ENCODE peak calls at places on chromosomes 13 and 19, in ten cellular contexts. One of them, this sample, is unnamed.

GRCh38 chr13:49996951-49997895 is at the start of gene TRIM13:
- DNase-seq in A172: peak
- DNase-seq in breast epithelium: peak
- DNase-seq in central memory CD4-positive, alpha-beta T cell: peak
- DNase-seq in neural crest cell: peak
- DNase-seq in fibroblast of the conjunctiva: peak
- DNase-seq in activated gamma-delta T cell treated with Interleukin-2 at 50 U/mL for 16 hours: peak
- DNase-seq in hippocampal formation: peak
- DNase-seq in bronchial epithelial cell: peak
- DNase-seq in heart right ventricle: peak
- DNase-seq in this sample: peak

GRCh38 chr13:99425485-99426341 is 75.6 kb upstream of the TM9SF2 start:
- DNase-seq in neural crest cell: no peak
- DNase-seq in activated gamma-delta T cell treated with Interleukin-2 at 50 U/mL for 16 hours: peak
- DNase-seq in hippocampal formation: no peak
- DNase-seq in heart right ventricle: no peak
- DNase-seq in breast epithelium: no peak
- DNase-seq in fibroblast of the conjunctiva: no peak
- DNase-seq in central memory CD4-positive, alpha-beta T cell: peak
- DNase-seq in bronchial epithelial cell: no peak
- DNase-seq in A172: no peak
- DNase-seq in this sample: no peak

GRCh38 chr13:86569119-86569518 is 769.9 kb upstream of the SLITRK6 start:
- DNase-seq in breast epithelium: no peak
- DNase-seq in bronchial epithelial cell: no peak
- DNase-seq in hippocampal formation: no peak
- DNase-seq in activated gamma-delta T cell treated with Interleukin-2 at 50 U/mL for 16 hours: no peak
- DNase-seq in heart right ventricle: no peak
- DNase-seq in fibroblast of the conjunctiva: no peak
- DNase-seq in central memory CD4-positive, alpha-beta T cell: no peak
- DNase-seq in A172: no peak
- DNase-seq in neural crest cell: no peak
- DNase-seq in this sample: no peak

GRCh38 chr19:38932425-38933179 is 1.9 kb downstream of the MRPS12 start:
- DNase-seq in fibroblast of the conjunctiva: peak
- DNase-seq in heart right ventricle: no peak
- DNase-seq in bronchial epithelial cell: peak
- DNase-seq in hippocampal formation: no peak
- DNase-seq in neural crest cell: peak
- DNase-seq in activated gamma-delta T cell treated with Interleukin-2 at 50 U/mL for 16 hours: peak
- DNase-seq in A172: no peak
- DNase-seq in central memory CD4-positive, alpha-beta T cell: peak
- DNase-seq in breast epithelium: no peak
- DNase-seq in this sample: peak

GRCh38 chr13:56886398-56886797 is 254.3 kb upstream of the PRR20A start:
- DNase-seq in hippocampal formation: no peak
- DNase-seq in heart right ventricle: no peak
- DNase-seq in activated gamma-delta T cell treated with Interleukin-2 at 50 U/mL for 16 hours: no peak
- DNase-seq in breast epithelium: no peak
- DNase-seq in A172: no peak
- DNase-seq in fibroblast of the conjunctiva: no peak
- DNase-seq in neural crest cell: no peak
- DNase-seq in bronchial epithelial cell: no peak
- DNase-seq in central memory CD4-positive, alpha-beta T cell: no peak
- DNase-seq in this sample: no peak

GRCh38 chr13:94305463-94305862 is 174.0 kb downstream of the DCT start:
- DNase-seq in activated gamma-delta T cell treated with Interleukin-2 at 50 U/mL for 16 hours: no peak
- DNase-seq in hippocampal formation: no peak
- DNase-seq in heart right ventricle: no peak
- DNase-seq in breast epithelium: no peak
- DNase-seq in central memory CD4-positive, alpha-beta T cell: no peak
- DNase-seq in fibroblast of the conjunctiva: peak
- DNase-seq in A172: peak
- DNase-seq in bronchial epithelial cell: peak
- DNase-seq in neural crest cell: no peak
- DNase-seq in this sample: no peak

GRCh38 chr19:1883784-1884183 is 1.5 kb downstream of the ABHD17A start:
- DNase-seq in A172: no peak
- DNase-seq in central memory CD4-positive, alpha-beta T cell: no peak
- DNase-seq in bronchial epithelial cell: no peak
- DNase-seq in hippocampal formation: no peak
- DNase-seq in breast epithelium: no peak
- DNase-seq in fibroblast of the conjunctiva: no peak
- DNase-seq in heart right ventricle: no peak
- DNase-seq in activated gamma-delta T cell treated with Interleukin-2 at 50 U/mL for 16 hours: no peak
- DNase-seq in neural crest cell: no peak
- DNase-seq in this sample: no peak

GRCh38 chr19:12757544-12758274 is 6.1 kb downstream of the BEST2 start:
- DNase-seq in hippocampal formation: no peak
- DNase-seq in heart right ventricle: peak
- DNase-seq in breast epithelium: no peak
- DNase-seq in bronchial epithelial cell: peak
- DNase-seq in central memory CD4-positive, alpha-beta T cell: peak
- DNase-seq in neural crest cell: peak
- DNase-seq in A172: no peak
- DNase-seq in activated gamma-delta T cell treated with Interleukin-2 at 50 U/mL for 16 hours: peak
- DNase-seq in fibroblast of the conjunctiva: peak
- DNase-seq in this sample: peak

GRCh38 chr13:49066856-49067255 is 91.1 kb downstream of the FNDC3A start:
- DNase-seq in hippocampal formation: no peak
- DNase-seq in fibroblast of the conjunctiva: no peak
- DNase-seq in activated gamma-delta T cell treated with Interleukin-2 at 50 U/mL for 16 hours: no peak
- DNase-seq in A172: no peak
- DNase-seq in heart right ventricle: no peak
- DNase-seq in central memory CD4-positive, alpha-beta T cell: no peak
- DNase-seq in neural crest cell: no peak
- DNase-seq in bronchial epithelial cell: no peak
- DNase-seq in breast epithelium: no peak
- DNase-seq in this sample: no peak

GRCh38 chr13:31064636-31065035 is 97.1 kb downstream of the HSPH1 start:
- DNase-seq in A172: no peak
- DNase-seq in central memory CD4-positive, alpha-beta T cell: no peak
- DNase-seq in hippocampal formation: no peak
- DNase-seq in activated gamma-delta T cell treated with Interleukin-2 at 50 U/mL for 16 hours: no peak
- DNase-seq in fibroblast of the conjunctiva: no peak
- DNase-seq in heart right ventricle: no peak
- DNase-seq in neural crest cell: no peak
- DNase-seq in bronchial epithelial cell: no peak
- DNase-seq in breast epithelium: no peak
- DNase-seq in this sample: no peak

GRCh38 chr13:67095621-67096020 is 134.5 kb downstream of the PCDH9 start:
- DNase-seq in A172: no peak
- DNase-seq in breast epithelium: no peak
- DNase-seq in hippocampal formation: no peak
- DNase-seq in activated gamma-delta T cell treated with Interleukin-2 at 50 U/mL for 16 hours: no peak
- DNase-seq in bronchial epithelial cell: peak
- DNase-seq in heart right ventricle: no peak
- DNase-seq in fibroblast of the conjunctiva: no peak
- DNase-seq in neural crest cell: no peak
- DNase-seq in central memory CD4-positive, alpha-beta T cell: no peak
- DNase-seq in this sample: no peak

GRCh38 chr13:31965361-31966066 is 66.1 kb upstream of the FRY start:
- DNase-seq in breast epithelium: no peak
- DNase-seq in neural crest cell: no peak
- DNase-seq in fibroblast of the conjunctiva: peak
- DNase-seq in bronchial epithelial cell: peak
- DNase-seq in A172: no peak
- DNase-seq in central memory CD4-positive, alpha-beta T cell: peak
- DNase-seq in heart right ventricle: no peak
- DNase-seq in hippocampal formation: no peak
- DNase-seq in activated gamma-delta T cell treated with Interleukin-2 at 50 U/mL for 16 hours: no peak
- DNase-seq in this sample: no peak

GRCh38 chr13:25080773-25081172 is 15.2 kb upstream of the PABPC3 start:
- DNase-seq in bronchial epithelial cell: no peak
- DNase-seq in fibroblast of the conjunctiva: no peak
- DNase-seq in hippocampal formation: no peak
- DNase-seq in central memory CD4-positive, alpha-beta T cell: no peak
- DNase-seq in A172: no peak
- DNase-seq in neural crest cell: no peak
- DNase-seq in breast epithelium: no peak
- DNase-seq in activated gamma-delta T cell treated with Interleukin-2 at 50 U/mL for 16 hours: no peak
- DNase-seq in heart right ventricle: no peak
- DNase-seq in this sample: no peak

GRCh38 chr13:93238711-93239110 is 12.1 kb downstream of the GPC6 start:
- DNase-seq in hippocampal formation: no peak
- DNase-seq in heart right ventricle: no peak
- DNase-seq in A172: no peak
- DNase-seq in bronchial epithelial cell: no peak
- DNase-seq in activated gamma-delta T cell treated with Interleukin-2 at 50 U/mL for 16 hours: no peak
- DNase-seq in central memory CD4-positive, alpha-beta T cell: no peak
- DNase-seq in neural crest cell: no peak
- DNase-seq in fibroblast of the conjunctiva: no peak
- DNase-seq in breast epithelium: no peak
- DNase-seq in this sample: no peak

GRCh38 chr19:5850743-5851293 is 431 bp downstream of the FUT3 start:
- DNase-seq in heart right ventricle: no peak
- DNase-seq in hippocampal formation: no peak
- DNase-seq in central memory CD4-positive, alpha-beta T cell: no peak
- DNase-seq in fibroblast of the conjunctiva: peak
- DNase-seq in breast epithelium: peak
- DNase-seq in activated gamma-delta T cell treated with Interleukin-2 at 50 U/mL for 16 hours: no peak
- DNase-seq in bronchial epithelial cell: peak
- DNase-seq in A172: peak
- DNase-seq in neural crest cell: no peak
- DNase-seq in this sample: no peak

GRCh38 chr13:74026753-74027152 is 107.5 kb downstream of the KLF12 start:
- DNase-seq in heart right ventricle: no peak
- DNase-seq in central memory CD4-positive, alpha-beta T cell: peak
- DNase-seq in activated gamma-delta T cell treated with Interleukin-2 at 50 U/mL for 16 hours: peak
- DNase-seq in breast epithelium: no peak
- DNase-seq in bronchial epithelial cell: peak
- DNase-seq in neural crest cell: no peak
- DNase-seq in A172: peak
- DNase-seq in fibroblast of the conjunctiva: no peak
- DNase-seq in hippocampal formation: no peak
- DNase-seq in this sample: no peak

GRCh38 chr13:41463823-41464602 is 6.7 kb downstream of the RGCC start:
- DNase-seq in activated gamma-delta T cell treated with Interleukin-2 at 50 U/mL for 16 hours: peak
- DNase-seq in breast epithelium: no peak
- DNase-seq in central memory CD4-positive, alpha-beta T cell: peak
- DNase-seq in hippocampal formation: no peak
- DNase-seq in A172: no peak
- DNase-seq in neural crest cell: no peak
- DNase-seq in bronchial epithelial cell: no peak
- DNase-seq in fibroblast of the conjunctiva: no peak
- DNase-seq in heart right ventricle: no peak
- DNase-seq in this sample: no peak

GRCh38 chr13:39559838-39560237 is 43.2 kb downstream of the LHFPL6 start:
- DNase-seq in breast epithelium: no peak
- DNase-seq in fibroblast of the conjunctiva: no peak
- DNase-seq in hippocampal formation: peak
- DNase-seq in central memory CD4-positive, alpha-beta T cell: no peak
- DNase-seq in A172: no peak
- DNase-seq in heart right ventricle: no peak
- DNase-seq in neural crest cell: no peak
- DNase-seq in activated gamma-delta T cell treated with Interleukin-2 at 50 U/mL for 16 hours: no peak
- DNase-seq in bronchial epithelial cell: no peak
- DNase-seq in this sample: no peak

GRCh38 chr19:16825312-16826168 is 3.7 kb upstream of the SIN3B start:
- DNase-seq in heart right ventricle: peak
- DNase-seq in central memory CD4-positive, alpha-beta T cell: no peak
- DNase-seq in neural crest cell: no peak
- DNase-seq in activated gamma-delta T cell treated with Interleukin-2 at 50 U/mL for 16 hours: no peak
- DNase-seq in fibroblast of the conjunctiva: peak
- DNase-seq in A172: peak
- DNase-seq in hippocampal formation: peak
- DNase-seq in breast epithelium: peak
- DNase-seq in bronchial epithelial cell: peak
- DNase-seq in this sample: no peak

GRCh38 chr19:35144600-35145436 is 1.8 kb downstream of the FXYD7 start:
- DNase-seq in breast epithelium: no peak
- DNase-seq in bronchial epithelial cell: peak
- DNase-seq in heart right ventricle: no peak
- DNase-seq in A172: peak
- DNase-seq in neural crest cell: no peak
- DNase-seq in activated gamma-delta T cell treated with Interleukin-2 at 50 U/mL for 16 hours: no peak
- DNase-seq in central memory CD4-positive, alpha-beta T cell: peak
- DNase-seq in fibroblast of the conjunctiva: no peak
- DNase-seq in hippocampal formation: no peak
- DNase-seq in this sample: no peak

GRCh38 chr19:18156841-18157464 is 4.0 kb downstream of the PIK3R2 start:
- DNase-seq in heart right ventricle: peak
- DNase-seq in activated gamma-delta T cell treated with Interleukin-2 at 50 U/mL for 16 hours: no peak
- DNase-seq in fibroblast of the conjunctiva: peak
- DNase-seq in bronchial epithelial cell: peak
- DNase-seq in hippocampal formation: no peak
- DNase-seq in neural crest cell: no peak
- DNase-seq in central memory CD4-positive, alpha-beta T cell: no peak
- DNase-seq in breast epithelium: peak
- DNase-seq in A172: peak
- DNase-seq in this sample: peak

GRCh38 chr13:95298971-95299627 is 2.2 kb downstream of the ABCC4 start:
- DNase-seq in A172: peak
- DNase-seq in central memory CD4-positive, alpha-beta T cell: no peak
- DNase-seq in hippocampal formation: no peak
- DNase-seq in neural crest cell: no peak
- DNase-seq in activated gamma-delta T cell treated with Interleukin-2 at 50 U/mL for 16 hours: no peak
- DNase-seq in breast epithelium: no peak
- DNase-seq in bronchial epithelial cell: peak
- DNase-seq in heart right ventricle: no peak
- DNase-seq in fibroblast of the conjunctiva: peak
- DNase-seq in this sample: no peak

GRCh38 chr19:16562608-16563025 is 9.6 kb downstream of the SLC35E1 start:
- DNase-seq in activated gamma-delta T cell treated with Interleukin-2 at 50 U/mL for 16 hours: no peak
- DNase-seq in breast epithelium: no peak
- DNase-seq in A172: no peak
- DNase-seq in fibroblast of the conjunctiva: no peak
- DNase-seq in hippocampal formation: no peak
- DNase-seq in central memory CD4-positive, alpha-beta T cell: no peak
- DNase-seq in heart right ventricle: no peak
- DNase-seq in neural crest cell: no peak
- DNase-seq in bronchial epithelial cell: no peak
- DNase-seq in this sample: no peak

GRCh38 chr19:483332-484072 is 12.8 kb upstream of the MADCAM1 start:
- DNase-seq in fibroblast of the conjunctiva: no peak
- DNase-seq in neural crest cell: no peak
- DNase-seq in central memory CD4-positive, alpha-beta T cell: no peak
- DNase-seq in A172: no peak
- DNase-seq in bronchial epithelial cell: no peak
- DNase-seq in hippocampal formation: no peak
- DNase-seq in heart right ventricle: no peak
- DNase-seq in breast epithelium: no peak
- DNase-seq in activated gamma-delta T cell treated with Interleukin-2 at 50 U/mL for 16 hours: no peak
- DNase-seq in this sample: no peak

GRCh38 chr19:14505488-14506239 is 9.7 kb upstream of the GIPC1 start:
- DNase-seq in central memory CD4-positive, alpha-beta T cell: peak
- DNase-seq in fibroblast of the conjunctiva: peak
- DNase-seq in heart right ventricle: peak
- DNase-seq in A172: peak
- DNase-seq in hippocampal formation: no peak
- DNase-seq in neural crest cell: peak
- DNase-seq in bronchial epithelial cell: peak
- DNase-seq in breast epithelium: peak
- DNase-seq in activated gamma-delta T cell treated with Interleukin-2 at 50 U/mL for 16 hours: peak
- DNase-seq in this sample: peak

GRCh38 chr19:38731654-38732301 is 12.5 kb downstream of the CAPN12 start:
- DNase-seq in activated gamma-delta T cell treated with Interleukin-2 at 50 U/mL for 16 hours: no peak
- DNase-seq in A172: no peak
- DNase-seq in hippocampal formation: no peak
- DNase-seq in neural crest cell: no peak
- DNase-seq in breast epithelium: peak
- DNase-seq in central memory CD4-positive, alpha-beta T cell: no peak
- DNase-seq in fibroblast of the conjunctiva: no peak
- DNase-seq in heart right ventricle: no peak
- DNase-seq in bronchial epithelial cell: no peak
- DNase-seq in this sample: no peak

GRCh38 chr13:74111901-74112824 is 22.0 kb downstream of the KLF12 start:
- DNase-seq in central memory CD4-positive, alpha-beta T cell: no peak
- DNase-seq in bronchial epithelial cell: no peak
- DNase-seq in neural crest cell: no peak
- DNase-seq in activated gamma-delta T cell treated with Interleukin-2 at 50 U/mL for 16 hours: no peak
- DNase-seq in A172: no peak
- DNase-seq in fibroblast of the conjunctiva: no peak
- DNase-seq in hippocampal formation: no peak
- DNase-seq in heart right ventricle: no peak
- DNase-seq in breast epithelium: no peak
- DNase-seq in this sample: no peak

GRCh38 chr13:76038920-76039716 is 403.0 kb downstream of the LMO7 start:
- DNase-seq in activated gamma-delta T cell treated with Interleukin-2 at 50 U/mL for 16 hours: no peak
- DNase-seq in central memory CD4-positive, alpha-beta T cell: no peak
- DNase-seq in A172: no peak
- DNase-seq in heart right ventricle: no peak
- DNase-seq in hippocampal formation: no peak
- DNase-seq in fibroblast of the conjunctiva: no peak
- DNase-seq in breast epithelium: no peak
- DNase-seq in bronchial epithelial cell: no peak
- DNase-seq in neural crest cell: no peak
- DNase-seq in this sample: no peak